ENCODE peak calls at places on chromosomes 13 and 19, in four cellular contexts. Z is IMR-90, F is A549, C is HepG2. Y is an unnamed sample.

GRCh38 chr19:10861118-10861651 is 10.2 kb upstream of the CARM1 start:
- DNase-seq in Z (no peak), C (peak), F (peak), Y (no peak)

GRCh38 chr19:52095172-52096014 is at the start of gene ZNF841:
- DNase-seq in C (peak), F (peak), Z (peak), Y (peak)

GRCh38 chr13:30696278-30697176 is 38.8 kb upstream of the ALOX5AP start:
- DNase-seq in C (no peak), Z (peak), F (no peak), Y (no peak)

GRCh38 chr13:101121608-101122007 is 294.7 kb downstream of the NALCN start:
- DNase-seq in F (no peak), C (no peak), Z (no peak), Y (no peak)

GRCh38 chr19:15072930-15073647 is 8.9 kb upstream of the OR1I1 start:
- DNase-seq in F (no peak), Z (no peak), C (peak), Y (no peak)

GRCh38 chr13:54373211-54373610 is 1344.6 kb downstream of the OLFM4 start:
- DNase-seq in F (no peak), Z (no peak), C (no peak), Y (no peak)

GRCh38 chr13:29683041-29683440 is 87.6 kb upstream of the SLC7A1 start:
- DNase-seq in F (no peak), C (no peak), Z (no peak), Y (no peak)

GRCh38 chr19:48390188-48391099 is 907 bp downstream of the KDELR1 start:
- DNase-seq in C (peak), F (peak), Z (peak), Y (peak)

GRCh38 chr19:48393196-48393558 is 291 bp upstream of the GRIN2D start:
- DNase-seq in C (no peak), Z (no peak), F (peak), Y (no peak)

GRCh38 chr19:928471-929259 is 2.8 kb downstream of the ARID3A start:
- DNase-seq in F (peak), C (peak), Z (no peak), Y (no peak)

GRCh38 chr13:46359731-46360130 is 27.3 kb downstream of the RUBCNL start:
- DNase-seq in F (peak), C (no peak), Z (peak), Y (no peak)

GRCh38 chr19:10593148-10593547 is 6.0 kb upstream of the AP1M2 start:
- DNase-seq in C (no peak), Z (no peak), F (no peak), Y (no peak)

GRCh38 chr13:37747071-37747612 is 122.4 kb downstream of the TRPC4 start:
- DNase-seq in C (no peak), F (no peak), Z (peak), Y (no peak)

GRCh38 chr13:105643966-105644365 is 891.5 kb downstream of the EFNB2 start:
- DNase-seq in Z (no peak), C (no peak), F (no peak), Y (no peak)

GRCh38 chr19:13859361-13859880 is 17.5 kb upstream of the NANOS3 start:
- DNase-seq in Z (peak), C (no peak), F (peak), Y (peak)

GRCh38 chr13:61685683-61686013 is 270.0 kb upstream of the PCDH20 start:
- DNase-seq in F (peak), Z (no peak), C (peak), Y (peak)

GRCh38 chr19:10238172-10238783 is 7.1 kb upstream of the S1PR2 start:
- DNase-seq in C (peak), F (peak), Z (peak), Y (no peak)

GRCh38 chr13:80116107-80116506 is 224.8 kb downstream of the SPRY2 start:
- DNase-seq in C (no peak), Z (peak), F (no peak), Y (no peak)

GRCh38 chr19:47018923-47019322 is 714 bp upstream of the NPAS1 start:
- DNase-seq in Z (no peak), C (no peak), F (no peak), Y (no peak)

GRCh38 chr19:48333467-48334384 is 8.4 kb downstream of the EMP3 start:
- DNase-seq in F (peak), C (no peak), Z (peak), Y (peak)

GRCh38 chr13:94933230-94933751 is 220.9 kb upstream of the SOX21 start:
- DNase-seq in C (no peak), Z (no peak), F (no peak), Y (no peak)

GRCh38 chr13:38814331-38814730 is 127.5 kb downstream of the FREM2 start:
- DNase-seq in F (no peak), Z (no peak), C (no peak), Y (no peak)

GRCh38 chr19:52453324-52454094 is at the start of gene ZNF578:
- DNase-seq in C (no peak), F (no peak), Z (peak), Y (peak)

GRCh38 chr13:59178344-59178743 is 985.4 kb downstream of the DIAPH3 start:
- DNase-seq in C (no peak), Z (peak), F (no peak), Y (no peak)

GRCh38 chr19:750640-751423 is at the start of gene MISP:
- DNase-seq in C (no peak), F (peak), Z (no peak), Y (no peak)

GRCh38 chr19:45676851-45677263 is 8.8 kb downstream of the GIPR start:
- DNase-seq in C (no peak), Z (no peak), F (no peak), Y (no peak)

GRCh38 chr13:98222081-98222554 is 45.0 kb upstream of the RNF113B start:
- DNase-seq in Z (peak), C (no peak), F (no peak), Y (no peak)

GRCh38 chr19:39890755-39891551 is 43.5 kb downstream of the FCGBP start:
- DNase-seq in Z (no peak), C (no peak), F (no peak), Y (no peak)

GRCh38 chr13:93045836-93046235 is 180.8 kb upstream of the GPC6 start:
- DNase-seq in F (no peak), Z (peak), C (no peak), Y (no peak)

GRCh38 chr19:47331931-47332547 is at the start of gene C5AR2:
- DNase-seq in F (peak), C (no peak), Z (no peak), Y (no peak)

GRCh38 chr19:49339364-49340068 is 4.3 kb downstream of the CD37 start:
- DNase-seq in Z (peak), C (no peak), F (no peak), Y (peak)

GRCh38 chr19:8421484-8422461 is 8.7 kb downstream of the MARCHF2 start:
- DNase-seq in C (peak), F (no peak), Z (no peak), Y (no peak)

GRCh38 chr13:77042566-77043177 is 15.7 kb upstream of the FBXL3 start:
- DNase-seq in F (no peak), C (no peak), Z (peak), Y (no peak)

DNA sequence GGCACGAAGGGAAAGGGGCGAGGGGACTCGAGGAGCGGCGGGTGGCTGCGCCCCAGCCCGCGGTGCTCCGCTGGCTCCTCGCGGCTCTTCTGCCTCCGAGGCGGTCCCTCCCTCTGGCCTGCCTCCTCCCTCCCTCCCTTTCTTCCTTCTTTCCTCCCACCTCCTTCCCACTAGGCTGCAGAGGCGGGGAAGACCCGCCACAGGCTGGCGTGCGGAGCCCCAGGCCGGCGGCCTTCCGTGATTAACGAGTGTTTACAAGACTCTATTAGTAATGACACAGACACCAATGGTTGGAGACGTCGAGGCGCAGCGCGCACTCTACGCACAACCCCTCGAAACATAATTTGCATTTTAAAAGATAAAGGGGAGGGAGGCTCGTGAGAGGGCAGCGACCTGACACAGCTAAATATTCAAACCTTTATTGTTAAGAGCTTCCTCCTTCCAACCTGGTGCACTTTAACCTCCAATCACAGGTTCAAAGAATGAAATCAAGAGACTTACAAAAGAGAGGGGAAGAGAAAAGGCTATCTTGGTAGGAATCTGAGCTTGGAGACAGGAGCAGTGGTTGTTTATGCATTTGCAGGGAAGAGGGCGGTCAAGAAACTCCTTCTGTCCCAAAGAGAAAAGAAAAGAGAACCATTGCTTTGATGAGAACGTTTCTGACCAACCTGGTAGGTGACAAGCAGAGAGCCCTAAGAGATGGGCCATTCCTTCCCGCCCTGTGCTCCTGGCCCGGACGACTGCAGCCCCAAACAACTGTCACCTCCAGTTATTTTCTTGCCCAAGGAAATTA is at the start of gene CDX2:
- DNase-seq in Z (no peak), C (no peak), F (peak), Y (peak)
- TF ChIP-seq SMC3 in Z (no peak), C (no peak), F (no peak), Y (no peak)

GRCh38 chr13:40660270-40660669 is 6.2 kb downstream of the FOXO1 start:
- DNase-seq in Z (no peak), F (no peak), C (no peak), Y (no peak)
- TF ChIP-seq SMC3 in Z (no peak), F (no peak), C (no peak), Y (no peak)

DNA sequence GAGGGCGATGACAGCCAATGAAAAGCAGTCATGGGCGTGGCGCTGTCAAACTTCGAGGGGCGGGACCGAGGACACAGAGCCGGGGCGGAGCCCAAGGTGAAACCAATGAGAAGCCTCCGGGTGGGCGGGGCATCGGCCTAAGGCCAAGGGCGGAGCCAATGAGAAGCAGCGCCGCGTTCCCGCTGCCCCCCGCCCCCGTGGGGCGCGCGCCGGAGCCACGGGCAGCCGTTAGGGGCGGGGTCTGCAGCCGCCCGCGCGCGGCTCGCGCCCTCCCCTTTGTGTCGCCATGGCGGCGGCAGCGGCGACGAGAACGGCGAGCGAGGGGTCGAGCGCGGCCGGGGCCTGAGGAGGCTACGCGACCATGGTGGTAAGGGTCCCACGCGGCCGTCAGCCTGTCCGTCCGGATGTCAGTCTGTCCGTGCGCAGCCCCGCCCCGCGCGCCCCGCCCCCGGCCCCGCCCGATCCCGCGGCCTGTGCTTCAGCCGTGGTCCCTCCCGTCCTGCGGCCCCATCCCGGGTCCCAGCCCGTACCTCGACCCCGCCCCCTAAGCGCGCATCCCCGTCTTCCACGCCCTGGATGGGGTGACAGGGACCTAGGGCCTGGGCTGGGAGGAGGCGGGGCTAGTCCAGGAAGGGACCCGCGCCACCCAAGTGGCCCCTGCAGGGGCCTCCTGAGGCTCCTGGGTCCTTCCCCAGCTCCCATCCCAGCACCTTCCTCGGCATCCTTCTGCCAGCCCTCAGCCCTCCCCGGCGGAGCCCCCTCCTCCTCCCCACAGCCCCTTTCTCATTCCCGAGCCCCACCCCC is at the start of gene ARHGAP33:
- DNase-seq in F (peak), C (peak), Z (peak), Y (peak)
- TF ChIP-seq SMC3 in F (no peak), C (no peak), Z (no peak), Y (no peak)

DNA sequence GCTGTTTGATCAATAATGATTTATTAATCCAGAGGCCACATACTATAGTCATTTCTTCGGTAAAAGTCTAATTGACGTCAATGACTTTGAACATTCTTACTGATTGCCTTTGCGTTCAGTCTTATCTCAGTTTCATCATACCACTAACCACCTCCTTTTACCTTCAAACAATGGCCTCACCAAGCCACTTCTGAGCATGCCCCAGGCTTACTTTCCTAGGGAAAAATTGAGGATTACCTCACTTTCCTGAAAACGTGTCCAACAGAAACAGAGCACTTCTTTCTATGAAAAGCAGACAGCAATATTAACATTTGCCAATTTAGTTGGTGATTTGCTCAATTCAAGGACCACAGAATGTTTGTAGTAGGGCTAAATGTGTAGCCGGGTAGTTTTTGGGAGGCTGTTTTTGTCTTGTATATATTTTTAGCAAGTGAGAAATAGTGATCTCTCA is 157.6 kb downstream of the KLF5 start:
- DNase-seq in Z (no peak), C (no peak), F (no peak), Y (no peak)
- TF ChIP-seq SMC3 in Z (no peak), C (no peak), F (no peak), Y (no peak)

DNA sequence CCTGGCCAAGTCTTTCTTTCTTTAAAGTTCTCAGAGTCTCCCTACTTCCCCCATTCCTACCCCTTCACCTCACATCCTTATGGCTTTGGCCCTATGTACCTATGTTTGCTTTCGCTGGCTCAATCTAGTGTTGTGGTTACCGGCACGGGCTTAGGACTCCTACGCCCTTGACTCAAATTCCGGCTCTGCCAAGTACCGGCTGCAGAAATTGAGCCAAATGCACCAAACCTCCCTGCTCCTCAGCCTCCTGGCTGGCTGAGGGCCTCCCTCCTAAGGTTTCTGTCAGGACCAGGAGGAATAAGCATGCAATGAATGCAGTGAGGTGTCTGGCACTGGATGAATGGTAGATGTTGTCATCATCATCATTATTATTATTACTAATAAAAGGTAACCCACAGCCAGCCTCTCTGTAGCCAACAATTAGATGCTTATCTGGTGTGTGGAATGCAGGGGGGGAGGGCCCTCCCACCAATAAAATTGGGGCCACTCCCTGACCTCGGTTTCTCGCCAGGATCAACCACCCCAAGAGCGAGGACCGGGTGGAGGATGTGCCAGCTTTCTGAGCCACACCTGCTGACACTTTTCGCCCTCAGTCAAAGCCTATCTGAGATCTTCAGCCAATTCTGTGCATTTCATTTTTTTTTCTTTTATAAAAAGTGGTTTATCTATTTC is 20.7 kb downstream of the KLK5 start:
- DNase-seq in C (no peak), F (no peak), Z (no peak), Y (no peak)
- TF ChIP-seq SMC3 in C (no peak), F (no peak), Z (no peak), Y (no peak)

GRCh38 chr19:33388817-33389573 is 15.5 kb downstream of the CEBPG start:
- DNase-seq in C (no peak), F (no peak), Z (no peak), Y (peak)
- TF ChIP-seq SMC3 in C (no peak), F (no peak), Z (no peak), Y (no peak)

GRCh38 chr19:5914358-5914774 is 312 bp downstream of the CAPS start:
- DNase-seq in F (no peak), Z (no peak), C (no peak), Y (no peak)
- TF ChIP-seq SMC3 in F (no peak), Z (no peak), C (no peak), Y (no peak)

GRCh38 chr13:21677075-21677628 is 6.3 kb downstream of the FGF9 start:
- DNase-seq in F (no peak), C (no peak), Z (no peak), Y (no peak)

GRCh38 chr13:21673592-21674270 is 2.9 kb downstream of the FGF9 start:
- DNase-seq in Z (peak), F (peak), C (no peak), Y (peak)

GRCh38 chr13:21674271-21675009 is 3.6 kb downstream of the FGF9 start:
- DNase-seq in F (no peak), C (no peak), Z (no peak), Y (peak)

GRCh38 chr13:21676611-21677021 is 5.7 kb downstream of the FGF9 start:
- DNase-seq in Z (no peak), C (no peak), F (no peak), Y (peak)

DNA sequence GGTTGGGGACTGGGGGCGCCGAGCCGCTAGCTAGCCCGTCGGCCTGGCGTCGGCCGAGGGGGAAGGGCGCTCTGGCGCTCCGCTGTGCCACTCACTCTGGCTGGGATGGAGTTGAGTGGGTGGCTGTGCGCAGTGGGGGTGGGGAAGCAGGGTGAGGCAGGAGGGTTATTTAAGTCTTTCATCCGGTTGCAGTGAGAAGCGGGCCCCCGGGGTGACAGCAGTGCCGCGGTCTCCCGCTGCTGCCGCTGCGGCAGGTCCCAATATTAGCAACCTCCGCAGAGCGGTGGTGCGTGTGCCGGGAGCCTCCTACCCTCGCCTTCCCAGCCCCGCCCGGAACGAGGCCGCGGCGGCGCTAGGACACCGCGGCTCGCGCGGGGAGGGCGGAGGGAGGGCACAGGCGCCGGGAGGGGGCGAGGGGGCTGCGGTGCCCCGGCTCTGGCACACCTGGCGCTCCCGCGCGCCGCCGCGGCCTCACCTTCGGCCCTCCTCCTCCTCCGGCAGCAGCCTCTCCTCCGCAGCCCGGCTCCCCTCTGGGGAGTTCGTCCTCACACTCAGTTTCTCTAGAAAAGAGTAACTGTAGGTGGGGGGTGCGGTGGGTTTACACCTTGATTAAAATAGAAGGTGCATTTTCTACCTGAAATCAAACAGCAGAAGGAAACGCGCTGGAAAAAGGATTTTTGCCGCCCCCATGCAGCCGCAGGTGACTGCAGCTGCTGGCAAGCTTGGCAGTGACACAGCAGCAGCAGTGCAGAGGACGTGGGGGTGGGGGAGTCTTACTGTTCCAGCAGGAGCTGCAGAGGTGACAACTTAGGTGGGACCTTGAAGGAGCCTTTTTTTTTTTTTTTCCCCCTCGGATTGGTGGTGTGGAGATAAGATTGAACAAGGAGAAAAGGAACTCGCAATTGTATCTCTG is 4.5 kb downstream of the FGF9 start:
- DNase-seq in C (no peak), F (no peak), Z (no peak), Y (peak)
- TF ChIP-seq SMC3 in C (no peak), F (no peak), Z (no peak), Y (no peak)